ENCODE peak calls at places on chromosomes 1 and 21, in ten cellular contexts. C, S, H, K, R, Q, N, A, X and M are unnamed samples. For H3K4me1, the result is how much of the 10 kb centered on the place peaks cover.

GRCh38 chr1:41847733-41848132 is 71.0 kb downstream of the HIVEP3 start:
- DNase-seq in C (no peak), S (no peak), H (no peak), K (no peak), R (no peak), Q (no peak), N (no peak), A (no peak), X (no peak), M (no peak)

GRCh38 chr21:31752352-31752751 is 20.4 kb upstream of the SCAF4 start:
- DNase-seq in C (no peak), S (no peak), H (no peak), K (no peak), R (no peak), Q (no peak), N (peak), A (peak), X (no peak), M (no peak)

GRCh38 chr1:203131548-203132200 is 4.1 kb downstream of the ADORA1 start:
- DNase-seq in C (no peak), S (no peak), H (no peak), K (no peak), R (no peak), Q (no peak), N (no peak), A (no peak), X (no peak), M (peak)

GRCh38 chr1:34002810-34003209 is 138.9 kb downstream of the HMGB4 start:
- DNase-seq in C (no peak), S (no peak), H (no peak), K (no peak), R (no peak), Q (no peak), N (no peak), A (no peak), X (no peak), M (no peak)

GRCh38 chr21:39955326-39955725 is 88.1 kb downstream of the PCP4 start:
- DNase-seq in C (no peak), S (no peak), H (no peak), K (no peak), R (no peak), Q (no peak), N (no peak), A (no peak), X (no peak), M (no peak)

GRCh38 chr1:25520446-25521061 is 22.9 kb upstream of the LDLRAP1 start:
- DNase-seq in C (peak), S (peak), H (peak), K (no peak), R (peak), Q (peak), N (peak), A (peak), X (peak), M (peak)

GRCh38 chr1:204746838-204747442 is 61.4 kb upstream of the LRRN2 start:
- DNase-seq in C (no peak), S (peak), H (peak), K (no peak), R (peak), Q (peak), N (peak), A (peak), X (peak), M (peak)

GRCh38 chr1:155940993-155941844 is at the start of gene RXFP4:
- DNase-seq in C (no peak), S (no peak), H (no peak), K (no peak), R (peak), Q (no peak), N (no peak), A (peak), X (no peak), M (peak)

GRCh38 chr1:212566522-212567479 is 41.8 kb upstream of the ATF3 start:
- DNase-seq in C (peak), S (peak), H (peak), K (no peak), R (peak), Q (peak), N (peak), A (peak), X (peak), M (peak)

GRCh38 chr1:151371744-151372410 is 628 bp downstream of the SELENBP1 start:
- DNase-seq in C (peak), S (peak), H (no peak), K (no peak), R (peak), Q (peak), N (peak), A (peak), X (no peak), M (peak)

GRCh38 chr1:33061827-33062226 is 19.1 kb upstream of the AZIN2 start:
- DNase-seq in C (no peak), S (no peak), H (no peak), K (no peak), R (no peak), Q (no peak), N (no peak), A (no peak), X (no peak), M (no peak)

GRCh38 chr1:237031480-237031879 is 10.5 kb upstream of the RYR2 start:
- DNase-seq in C (no peak), S (peak), H (no peak), K (no peak), R (no peak), Q (no peak), N (no peak), A (no peak), X (no peak), M (no peak)

GRCh38 chr1:48595613-48596012 is 123.6 kb upstream of the SPATA6 start:
- DNase-seq in C (no peak), S (no peak), H (no peak), K (no peak), R (no peak), Q (no peak), N (no peak), A (no peak), X (no peak), M (no peak)

GRCh38 chr1:112904831-112905227 is 51.2 kb downstream of the SLC16A1 start:
- DNase-seq in C (no peak), S (no peak), H (no peak), K (no peak), R (no peak), Q (no peak), N (no peak), A (no peak), X (no peak), M (peak)

GRCh38 chr1:35832515-35832914 is 24.7 kb downstream of the AGO4 start:
- DNase-seq in C (no peak), S (no peak), H (no peak), K (no peak), R (no peak), Q (no peak), N (peak), A (no peak), X (no peak), M (no peak)

GRCh38 chr21:46205766-46206162 is 21.5 kb upstream of the SPATC1L start:
- DNase-seq in C (no peak), S (no peak), H (no peak), K (no peak), R (no peak), Q (no peak), N (no peak), A (no peak), X (no peak), M (no peak)

GRCh38 chr1:31101147-31101502 is 35.6 kb upstream of the PUM1 start:
- DNase-seq in C (peak), S (no peak), H (peak), K (no peak), R (no peak), Q (no peak), N (peak), A (no peak), X (no peak), M (no peak)

GRCh38 chr1:37259019-37259418 is 215.4 kb upstream of the ZC3H12A start:
- DNase-seq in C (no peak), S (no peak), H (no peak), K (no peak), R (no peak), Q (no peak), N (no peak), A (no peak), X (no peak), M (no peak)

GRCh38 chr1:167881069-167881468 is 32.9 kb downstream of the ADCY10 start:
- DNase-seq in C (no peak), S (no peak), H (no peak), K (no peak), R (no peak), Q (no peak), N (peak), A (no peak), X (no peak), M (no peak)

GRCh38 chr1:198042168-198042567 is 114.6 kb upstream of the NEK7 start:
- DNase-seq in C (no peak), S (no peak), H (no peak), K (no peak), R (no peak), Q (no peak), N (no peak), A (no peak), X (no peak), M (no peak)

GRCh38 chr1:23530750-23531651 is at the start of gene E2F2:
- DNase-seq in C (peak), S (peak), H (peak), K (peak), R (peak), Q (peak), N (peak), A (peak), X (peak), M (peak)

GRCh38 chr1:115280073-115280472 is 58.0 kb downstream of the NGF start:
- DNase-seq in C (no peak), S (peak), H (peak), K (no peak), R (no peak), Q (peak), N (peak), A (no peak), X (no peak), M (no peak)

GRCh38 chr1:223652436-223652901 is 13.0 kb downstream of the CAPN8 start:
- DNase-seq in C (no peak), S (no peak), H (no peak), K (no peak), R (no peak), Q (no peak), N (no peak), A (no peak), X (no peak), M (no peak)

GRCh38 chr1:61375082-61375880 is 292.9 kb downstream of the NFIA start:
- DNase-seq in C (no peak), S (no peak), H (no peak), K (no peak), R (no peak), Q (no peak), N (no peak), A (no peak), X (no peak), M (no peak)

DNA sequence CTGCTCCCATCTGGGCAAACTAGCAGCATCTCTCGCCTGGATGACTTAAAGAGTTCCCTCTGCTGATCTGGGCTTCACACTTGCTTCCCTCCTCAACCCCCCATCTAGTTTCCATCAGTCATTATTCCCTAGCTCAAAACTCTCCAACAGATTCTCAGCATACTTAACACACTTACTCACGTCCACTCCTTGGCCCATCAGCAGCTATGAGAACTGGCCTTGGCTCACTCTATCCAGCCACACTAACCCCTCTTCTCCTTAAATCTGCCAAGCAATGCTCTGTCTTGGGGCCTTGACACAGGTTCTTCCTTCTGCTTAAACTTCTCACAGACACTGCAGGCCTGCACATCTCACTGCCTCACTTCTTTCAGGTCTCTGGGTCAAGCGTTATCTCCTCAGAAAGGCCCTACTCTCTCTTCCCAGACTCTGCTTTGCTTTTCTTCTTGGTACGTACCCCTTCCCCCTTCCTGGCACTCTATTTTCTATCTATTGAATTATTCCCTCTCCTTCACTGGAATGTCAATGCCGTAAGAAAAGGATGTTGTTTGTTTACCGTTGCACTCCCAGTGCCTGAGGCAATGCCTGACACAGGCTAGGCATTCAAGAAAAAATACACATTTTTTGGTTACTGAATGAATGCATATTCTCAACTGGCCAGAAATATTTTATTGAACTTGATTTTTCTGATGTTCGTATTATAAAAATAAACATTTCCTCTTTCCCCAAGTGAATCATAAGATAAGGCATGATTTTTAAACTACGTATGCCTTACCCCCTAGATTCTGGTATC is 41.4 kb downstream of the GNG12 start:
- DNase-seq in C (peak), S (peak), H (peak), K (no peak), R (peak), Q (peak), N (peak), A (peak), X (no peak), M (no peak)
- H3K4me1 ChIP-seq in C (under half), S (under half), H (under half), K (half or more), R (half or more), Q (under half), N (under half), A (half or more), X (under half), M (half or more)

GRCh38 chr1:21919520-21919919 is 17.6 kb downstream of the HSPG2 start:
- DNase-seq in C (no peak), S (peak), H (no peak), K (no peak), R (peak), Q (peak), N (peak), A (peak), X (no peak), M (no peak)
- TF ChIP-seq POLR2A in C (no peak), S (no peak), H (no peak), K (no peak), R (no peak), Q (no peak), N (no peak), A (no peak), X (no peak), M (no peak)

GRCh38 chr1:183073320-183073719 is 50.1 kb downstream of the LAMC1 start:
- DNase-seq in C (no peak), S (no peak), H (no peak), K (no peak), R (no peak), Q (no peak), N (no peak), A (no peak), X (no peak), M (no peak)

GRCh38 chr1:183077107-183077506 is 53.9 kb downstream of the LAMC1 start:
- DNase-seq in C (no peak), S (no peak), H (no peak), K (no peak), R (no peak), Q (no peak), N (no peak), A (no peak), X (no peak), M (no peak)

GRCh38 chr1:183075861-183076260 is 52.6 kb downstream of the LAMC1 start:
- DNase-seq in C (no peak), S (no peak), H (no peak), K (no peak), R (no peak), Q (no peak), N (no peak), A (no peak), X (no peak), M (no peak)

GRCh38 chr1:183070923-183071618 is 47.9 kb downstream of the LAMC1 start:
- DNase-seq in C (no peak), S (no peak), H (no peak), K (no peak), R (peak), Q (no peak), N (peak), A (no peak), X (no peak), M (no peak)

GRCh38 chr1:183074215-183074614 is 51.0 kb downstream of the LAMC1 start:
- DNase-seq in C (no peak), S (no peak), H (no peak), K (no peak), R (no peak), Q (no peak), N (no peak), A (no peak), X (no peak), M (no peak)
- H3K4me1 ChIP-seq in C (under half), S (under half), H (half or more), K (half or more), R (under half), Q (under half), N (under half), A (half or more), X (under half), M (half or more)

GRCh38 chr1:234605493-234605982 is 4.4 kb downstream of the IRF2BP2 start:
- DNase-seq in C (no peak), S (no peak), H (no peak), K (no peak), R (no peak), Q (no peak), N (no peak), A (no peak), X (no peak), M (no peak)
- TF ChIP-seq POLR2A in C (no peak), S (no peak), H (no peak), K (no peak), R (no peak), Q (no peak), N (no peak), A (no peak), X (no peak), M (no peak)

DNA sequence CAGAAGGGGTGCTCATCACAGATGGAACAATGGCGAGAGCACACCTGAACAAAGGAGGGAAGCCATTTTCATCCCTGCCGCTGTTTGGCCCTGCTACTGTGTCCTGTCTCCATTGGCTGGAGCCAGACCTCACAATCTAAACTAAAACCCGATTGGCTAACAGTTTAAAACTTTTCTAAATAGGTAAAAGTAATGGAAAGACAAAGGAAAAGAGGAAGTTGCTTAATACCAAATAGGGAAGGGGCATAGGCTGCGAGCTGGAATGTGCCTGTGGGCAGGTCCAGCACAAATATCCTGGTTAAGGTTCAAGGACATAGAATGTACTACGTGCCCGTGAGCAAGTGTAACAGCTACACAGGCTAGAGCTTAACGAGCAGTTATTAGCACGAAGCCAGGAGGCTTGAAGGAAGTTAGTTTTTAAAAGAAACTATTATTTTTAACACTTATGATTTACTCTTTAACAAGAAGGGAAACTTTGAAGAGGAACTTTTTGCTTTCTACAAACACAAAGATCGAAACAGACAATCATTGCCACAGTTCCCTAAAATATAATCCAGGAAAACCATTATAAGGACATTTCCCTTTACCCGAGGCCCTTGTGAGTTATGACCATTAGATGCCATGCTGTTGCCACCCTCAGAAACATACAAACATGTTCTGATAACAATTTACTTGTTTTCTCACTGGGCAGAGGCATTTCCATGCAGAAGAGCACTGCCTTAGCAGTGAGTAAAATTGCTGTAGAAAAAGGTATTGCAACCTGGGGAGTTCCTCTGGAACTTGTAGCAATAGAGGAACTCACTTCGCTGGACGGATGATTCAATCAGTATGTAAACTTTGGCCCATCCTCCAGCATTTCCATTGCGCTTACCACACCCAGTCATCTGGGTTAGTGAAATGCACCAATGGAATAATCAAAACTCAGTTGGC is 4.8 kb upstream of the PTTG1IP start:
- DNase-seq in C (no peak), S (peak), H (no peak), K (no peak), R (peak), Q (no peak), N (peak), A (peak), X (no peak), M (no peak)
- H3K4me1 ChIP-seq in C (under half), S (under half), H (under half), K (under half), R (half or more), Q (under half), N (under half), A (under half), X (under half), M (under half)